ENCODE peak calls at places on chromosomes 7 and 10, in six cellular contexts. L is body of pancreas, V is endothelial cell of umbilical vein, G is IMR-90, B is astrocyte of the spinal cord, N is transverse colon. R is an unnamed sample.

GRCh38 chr10:103273026-103273425 is 3.9 kb upstream of the INA start:
- DNase-seq in L (peak; percentile 10), V (peak; percentile 71), G (peak; percentile 97), B (peak; percentile 96), N (no peak), R (peak; percentile 100)

GRCh38 chr7:4271716-4272015 is 410.4 kb upstream of the FOXK1 start:
- DNase-seq in L (no peak), V (no peak), G (no peak), B (no peak), N (no peak), R (no peak)

GRCh38 chr7:98785929-98786571 is 83.8 kb downstream of the TMEM130 start:
- DNase-seq in L (no peak), V (no peak), G (no peak), B (no peak), N (no peak), R (no peak)

GRCh38 chr7:124208642-124209041 is 175.8 kb upstream of the TMEM229A start:
- DNase-seq in L (no peak), V (no peak), G (no peak), B (no peak), N (no peak), R (no peak)

GRCh38 chr7:34060548-34060947 is 155.2 kb downstream of the BMPER start:
- DNase-seq in L (no peak), V (peak; percentile 6), G (peak; percentile 81), B (no peak), N (no peak), R (no peak)

GRCh38 chr10:110456523-110457091 is 41.1 kb upstream of the DUSP5 start:
- DNase-seq in L (no peak), V (no peak), G (peak; percentile 67), B (no peak), N (no peak), R (peak; percentile 87)

GRCh38 chr7:99380823-99381663 is 6.5 kb downstream of the ARPC1B start:
- DNase-seq in L (peak; percentile 60), V (no peak), G (no peak), B (no peak), N (peak; percentile 57), R (no peak)

GRCh38 chr10:132987671-132988571 is 45.6 kb upstream of the CFAP46 start:
- DNase-seq in L (no peak), V (no peak), G (peak; percentile 87), B (peak; percentile 69), N (no peak), R (no peak)

GRCh38 chr7:104980440-104980839 is 33.6 kb upstream of the KMT2E start:
- DNase-seq in L (no peak), V (no peak), G (no peak), B (no peak), N (no peak), R (no peak)

GRCh38 chr10:82089327-82089726 is 214.3 kb downstream of the NRG3 start:
- DNase-seq in L (no peak), V (no peak), G (no peak), B (no peak), N (no peak), R (no peak)

GRCh38 chr7:72078301-72078700 is 333.8 kb downstream of the CALN1 start:
- DNase-seq in L (no peak), V (no peak), G (no peak), B (no peak), N (no peak), R (no peak)

GRCh38 chr7:37495574-37496184 is 47.0 kb upstream of the ELMO1 start:
- DNase-seq in L (peak; percentile 10), V (peak; percentile 52), G (peak; percentile 13), B (peak; percentile 10), N (no peak), R (peak; percentile 59)

GRCh38 chr7:102992820-102993531 is 80.2 kb downstream of the LRRC17 start:
- DNase-seq in L (peak; percentile 60), V (peak; percentile 100), G (peak; percentile 87), B (peak; percentile 92), N (no peak), R (peak; percentile 43)

GRCh38 chr10:89369142-89370105 is 8.4 kb upstream of the IFIT1B start:
- DNase-seq in L (no peak), V (peak; percentile 61), G (peak; percentile 60), B (peak; percentile 68), N (no peak), R (peak; percentile 51)

GRCh38 chr7:150337659-150338081 is 3.8 kb downstream of the RARRES2 start:
- DNase-seq in L (peak; percentile 79), V (no peak), G (no peak), B (no peak), N (peak; percentile 44), R (no peak)

GRCh38 chr7:6419310-6419773 is 28.4 kb downstream of the DAGLB start:
- DNase-seq in L (no peak), V (no peak), G (no peak), B (peak; percentile 55), N (no peak), R (no peak)

GRCh38 chr10:96705134-96705533 is 15.2 kb downstream of the PIK3AP1 start:
- DNase-seq in L (no peak), V (no peak), G (no peak), B (no peak), N (no peak), R (no peak)

DNA sequence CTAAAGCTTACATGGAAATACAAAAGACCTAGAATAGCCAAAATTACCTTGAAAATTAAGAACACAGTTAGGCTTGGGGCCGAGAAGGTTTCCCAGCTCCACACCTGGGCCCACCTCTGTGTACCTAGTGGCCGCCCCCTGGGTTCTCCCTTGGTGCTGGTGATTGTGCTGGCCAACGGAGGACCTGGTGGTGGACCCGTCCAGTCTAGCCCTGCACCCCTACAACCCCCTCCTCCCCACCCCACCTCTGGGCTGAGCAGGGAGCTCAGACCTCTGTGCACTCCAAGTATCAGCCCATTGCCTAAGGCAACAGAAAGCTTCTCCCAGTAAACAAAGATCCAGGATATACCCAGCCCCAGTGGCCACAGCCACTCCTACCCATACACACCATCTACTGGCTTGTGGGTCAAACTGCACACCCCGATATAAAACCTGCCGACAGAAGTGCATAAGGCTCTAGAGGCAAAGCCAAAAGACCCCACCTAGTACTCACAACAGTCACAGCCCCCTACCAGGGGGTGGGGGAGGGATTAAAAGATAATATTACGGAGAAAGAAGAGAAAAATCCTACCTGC is 105.0 kb upstream of the DIP2C start:
- DNase-seq in L (no peak), V (no peak), G (peak; percentile 48), B (peak; percentile 24), N (no peak), R (no peak)
- TF ChIP-seq CTCF in L (peak; percentile 28), V (no peak), G (peak; percentile 63), B (peak; percentile 45), N (peak; percentile 19), R (no peak)

GRCh38 chr10:49283491-49283890 is 15.5 kb upstream of the C10orf71 start:
- DNase-seq in L (no peak), V (no peak), G (no peak), B (no peak), N (no peak), R (no peak)

GRCh38 chr10:49280001-49280408 is 19.0 kb upstream of the C10orf71 start:
- DNase-seq in L (peak; percentile 45), V (peak; percentile 2), G (peak; percentile 15), B (peak; percentile 1), N (no peak), R (peak; percentile 80)

GRCh38 chr10:49282306-49282705 is 16.7 kb upstream of the C10orf71 start:
- DNase-seq in L (no peak), V (no peak), G (no peak), B (no peak), N (no peak), R (no peak)

GRCh38 chr10:49282879-49283321 is 16.1 kb upstream of the C10orf71 start:
- DNase-seq in L (no peak), V (no peak), G (no peak), B (no peak), N (no peak), R (peak; percentile 4)

GRCh38 chr10:49281461-49281860 is 17.5 kb upstream of the C10orf71 start:
- DNase-seq in L (no peak), V (no peak), G (no peak), B (no peak), N (no peak), R (no peak)
- TF ChIP-seq CTCF in L (no peak), V (peak; percentile 23), G (no peak), B (peak; percentile 32), N (no peak), R (no peak)

DNA sequence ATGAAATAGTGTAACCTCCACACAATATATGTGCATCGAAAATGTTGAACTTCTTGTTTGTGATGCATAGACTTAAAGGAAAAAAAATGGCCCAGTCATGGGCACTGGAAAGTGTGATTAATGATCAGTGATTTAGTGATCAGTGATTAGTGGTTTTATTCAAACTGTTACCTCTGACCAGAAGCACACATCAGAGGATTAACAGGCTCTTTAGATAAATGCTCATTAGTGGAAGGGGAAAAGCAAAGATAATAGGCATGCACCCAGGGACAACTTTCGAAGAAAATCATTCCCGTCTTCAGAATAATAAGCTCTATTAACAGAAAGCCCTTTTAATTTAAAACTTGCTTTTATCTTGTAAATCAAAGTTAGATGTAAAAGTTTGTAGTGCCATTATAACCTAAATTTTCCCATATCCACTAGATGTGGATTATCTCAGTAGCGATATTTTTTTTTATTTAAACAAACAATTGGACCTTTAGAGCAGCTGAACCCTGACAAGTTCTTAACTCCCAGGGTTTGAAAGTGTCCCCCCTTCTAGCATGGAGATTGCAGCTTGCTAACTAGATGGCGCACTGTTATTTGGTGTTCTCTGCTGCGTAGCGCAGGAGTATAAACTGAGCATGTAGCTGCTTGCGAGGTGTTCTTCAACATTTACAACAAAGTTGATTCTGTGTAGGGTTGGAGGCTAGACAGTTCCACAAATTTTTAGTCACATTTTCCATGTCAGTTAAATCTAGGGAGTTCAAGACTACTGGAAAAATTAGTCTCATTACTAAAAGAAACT is at the start of gene CREB5:
- DNase-seq in L (no peak), V (no peak), G (peak; percentile 42), B (peak; percentile 36), N (no peak), R (no peak)
- TF ChIP-seq CTCF in L (no peak), V (no peak), G (peak; percentile 14), B (peak; percentile 36), N (no peak), R (no peak)

GRCh38 chr10:75096749-75097148 is 14.7 kb upstream of the SAMD8 start:
- DNase-seq in L (no peak), V (no peak), G (no peak), B (no peak), N (no peak), R (no peak)

GRCh38 chr10:75095631-75096030 is 15.8 kb upstream of the SAMD8 start:
- DNase-seq in L (no peak), V (no peak), G (no peak), B (no peak), N (no peak), R (no peak)

GRCh38 chr10:75098902-75099673 is 12.4 kb upstream of the SAMD8 start:
- DNase-seq in L (no peak), V (no peak), G (no peak), B (no peak), N (no peak), R (no peak)

GRCh38 chr10:75099952-75100763 is 11.3 kb upstream of the SAMD8 start:
- DNase-seq in L (peak; percentile 77), V (peak; percentile 52), G (peak; percentile 52), B (peak; percentile 53), N (peak; percentile 84), R (peak; percentile 70)

DNA sequence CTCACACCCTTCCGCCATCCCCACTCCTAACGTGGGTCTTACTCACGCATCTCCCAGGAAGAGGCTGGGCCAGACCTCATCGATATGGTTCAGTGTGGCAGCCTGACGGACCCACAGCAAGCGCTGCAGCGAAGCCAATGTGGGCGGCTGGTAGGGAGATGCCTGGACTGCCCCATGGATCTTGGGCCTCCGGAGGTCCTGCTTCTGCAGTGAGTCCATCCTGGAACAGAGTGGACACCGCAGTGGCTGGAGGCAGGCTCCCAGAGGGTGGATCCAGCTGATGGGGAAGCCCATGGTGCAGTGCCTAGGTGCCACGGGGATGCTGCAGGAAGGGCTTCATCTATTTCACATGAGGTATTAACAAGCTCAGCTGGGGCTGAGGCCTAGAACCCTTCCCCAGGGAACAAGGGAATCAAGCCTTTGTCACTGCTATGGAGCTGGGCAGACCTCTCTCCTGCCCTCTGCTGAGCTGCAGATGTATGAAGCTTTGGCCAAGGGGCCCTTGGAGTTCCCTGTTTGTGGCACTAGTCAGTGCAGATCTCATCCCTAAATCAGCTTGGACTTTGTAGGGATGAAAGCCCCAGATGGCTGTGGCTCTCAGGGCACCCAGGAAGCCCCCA is 13.7 kb upstream of the SAMD8 start:
- DNase-seq in L (no peak), V (no peak), G (peak; percentile 26), B (peak; percentile 11), N (no peak), R (no peak)
- TF ChIP-seq CTCF in L (no peak), V (peak; percentile 6), G (peak; percentile 39), B (peak; percentile 46), N (no peak), R (no peak)